ENCODE peak calls at places on chromosome 19, in eight cellular contexts. C, N, W, J, S, Z, I and X are unnamed samples.

GRCh38 chr19:1164684-1165531 is 9.2 kb downstream of the SBNO2 start:
- DNase-seq in J (no peak), C (no peak), S (no peak), Z (no peak), N (no peak), I (no peak), W (no peak), X (no peak)

GRCh38 chr19:50268046-50268445 is 61.1 kb downstream of the KCNC3 start:
- DNase-seq in C (no peak), I (no peak), W (no peak), J (no peak), N (no peak), Z (no peak), S (no peak), X (no peak)

GRCh38 chr19:14434543-14435319 is 1.6 kb downstream of the PKN1 start:
- DNase-seq in W (no peak), N (peak; percentile 77), C (no peak), I (peak; percentile 79), S (peak; percentile 86), Z (peak; percentile 72), J (peak; percentile 72), X (no peak)

GRCh38 chr19:34120846-34121639 is 51.3 kb upstream of the LSM14A start:
- DNase-seq in Z (peak; percentile 30), W (peak; percentile 63), S (peak; percentile 48), C (no peak), N (peak; percentile 34), J (peak; percentile 52), I (peak; percentile 65), X (peak; percentile 43)

GRCh38 chr19:14614099-14614412 is 31.2 kb downstream of the CLEC17A start:
- DNase-seq in Z (no peak), W (no peak), S (no peak), N (no peak), I (no peak), J (no peak), C (no peak), X (no peak)

GRCh38 chr19:13466697-13467096 is 39.6 kb downstream of the CACNA1A start:
- DNase-seq in S (no peak), I (no peak), C (no peak), N (no peak), J (no peak), Z (no peak), W (no peak), X (no peak)

GRCh38 chr19:44807162-44807561 is 1.7 kb upstream of the BCAM start:
- DNase-seq in N (no peak), J (no peak), I (no peak), S (peak; percentile 82), C (no peak), Z (peak; percentile 90), W (no peak), X (no peak)

GRCh38 chr19:29194658-29195057 is 18.3 kb downstream of the UQCRFS1 start:
- DNase-seq in N (no peak), C (no peak), I (no peak), J (no peak), S (no peak), W (no peak), Z (no peak), X (no peak)

GRCh38 chr19:13621413-13621812 is 115.1 kb upstream of the CACNA1A start:
- DNase-seq in I (no peak), J (peak; percentile 96), W (peak; percentile 89), C (no peak), N (peak; percentile 96), S (no peak), Z (no peak), X (peak; percentile 75)

GRCh38 chr19:35073516-35073915 is 32.0 kb downstream of the HPN start:
- DNase-seq in S (no peak), N (no peak), C (no peak), I (no peak), W (no peak), J (no peak), Z (no peak), X (no peak)

GRCh38 chr19:46603195-46603637 is 2.1 kb downstream of the CALM3 start:
- DNase-seq in C (no peak), W (peak; percentile 38), I (peak; percentile 40), Z (peak; percentile 85), N (no peak), S (peak; percentile 83), J (no peak), X (no peak)

GRCh38 chr19:47430041-47430802 is 10.9 kb upstream of the MEIS3 start:
- DNase-seq in W (peak; percentile 71), Z (no peak), N (peak; percentile 60), C (no peak), S (peak; percentile 80), J (peak; percentile 27), I (no peak), X (no peak)

GRCh38 chr19:30315159-30315558 is 57.0 kb upstream of the ZNF536 start:
- DNase-seq in W (no peak), Z (no peak), J (no peak), C (no peak), N (no peak), S (no peak), I (no peak), X (no peak)

GRCh38 chr19:15332311-15332996 is at the start of gene BRD4:
- DNase-seq in J (peak; percentile 42), Z (no peak), C (peak; percentile 74), W (peak; percentile 64), N (peak; percentile 54), I (peak; percentile 95), S (peak; percentile 90), X (no peak)

GRCh38 chr19:1811472-1811894 is 593 bp downstream of the ATP8B3 start:
- DNase-seq in C (no peak), J (peak; percentile 67), W (peak; percentile 41), Z (peak; percentile 59), I (peak; percentile 66), N (peak; percentile 61), S (peak; percentile 87), X (peak; percentile 90)

GRCh38 chr19:33438016-33438671 is 64.6 kb downstream of the CEBPG start:
- DNase-seq in C (no peak), I (peak; percentile 89), W (no peak), N (peak; percentile 22), S (no peak), Z (no peak), J (peak; percentile 10), X (no peak)

GRCh38 chr19:33403221-33403972 is 29.9 kb downstream of the CEBPG start:
- DNase-seq in J (no peak), W (no peak), C (no peak), Z (peak; percentile 98), N (no peak), S (peak; percentile 90), I (peak; percentile 29), X (no peak)

GRCh38 chr19:57688011-57688763 is 6.4 kb downstream of the ZNF551 start:
- DNase-seq in C (no peak), W (peak; percentile 37), I (no peak), N (no peak), Z (no peak), J (no peak), S (no peak), X (no peak)

GRCh38 chr19:11023016-11023415 is 62.2 kb downstream of the SMARCA4 start:
- DNase-seq in C (no peak), Z (no peak), N (no peak), J (no peak), W (no peak), I (no peak), S (no peak), X (no peak)
- H3K36me3 ChIP-seq in C (peaks cover 98% of the 10 kb centered on the region), Z (peaks cover 84% of the 10 kb centered on the region), N (peaks cover 51% of the 10 kb centered on the region), J (peaks cover 92% of the 10 kb centered on the region), W (peaks cover 42% of the 10 kb centered on the region), I (peaks cover 9% of the 10 kb centered on the region), S (no peaks in the 10 kb centered on the region), X (peaks cover 60% of the 10 kb centered on the region)

GRCh38 chr19:40610396-40611064 is 9.4 kb downstream of the LTBP4 start:
- DNase-seq in J (no peak), W (no peak), S (no peak), Z (no peak), C (no peak), I (peak; percentile 90), N (no peak), X (no peak)

GRCh38 chr19:40609561-40610395 is 8.6 kb downstream of the LTBP4 start:
- DNase-seq in W (peak; percentile 95), S (peak; percentile 87), I (peak; percentile 99), C (peak; percentile 80), Z (peak; percentile 44), N (peak; percentile 71), J (no peak), X (peak; percentile 88)

GRCh38 chr19:40611900-40612698 is 10.9 kb downstream of the LTBP4 start:
- DNase-seq in W (no peak), I (no peak), N (no peak), J (no peak), S (no peak), Z (no peak), C (no peak), X (no peak)

GRCh38 chr19:40612831-40613668 is 11.9 kb downstream of the LTBP4 start:
- DNase-seq in W (peak; percentile 81), Z (no peak), I (peak; percentile 71), C (no peak), N (peak; percentile 41), S (peak; percentile 72), J (no peak), X (no peak)

DNA sequence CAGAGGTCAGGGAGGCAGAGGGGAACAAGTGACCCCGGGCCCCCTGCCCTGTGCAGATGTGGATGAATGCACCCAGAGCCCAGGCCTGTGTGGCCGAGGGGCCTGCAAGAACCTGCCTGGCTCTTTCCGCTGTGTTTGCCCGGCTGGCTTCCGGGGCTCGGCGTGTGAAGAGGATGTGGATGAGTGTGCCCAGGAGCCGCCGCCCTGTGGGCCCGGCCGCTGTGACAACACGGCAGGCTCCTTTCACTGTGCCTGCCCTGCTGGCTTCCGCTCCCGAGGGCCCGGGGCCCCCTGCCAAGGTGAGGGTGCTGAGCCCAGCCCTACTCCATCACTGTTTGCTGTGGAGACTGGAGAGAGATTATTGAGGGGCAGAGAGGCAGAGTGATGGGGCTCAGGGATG is 9.9 kb downstream of the LTBP4 start:
- DNase-seq in W (no peak), Z (no peak), J (no peak), I (no peak), S (no peak), N (no peak), C (no peak), X (no peak)
- H3K4me2 ChIP-seq in W (no peak overlapping the region), Z (no peak overlapping the region), J (no peak overlapping the region), I (peak overlapping the region; percentile 93), S (no peak overlapping the region), N (no peak overlapping the region), C (no peak overlapping the region), X (peak overlapping the region; percentile 95)

GRCh38 chr19:51944798-51945552 is 17.7 kb downstream of the ZNF613 start:
- DNase-seq in Z (no peak), S (no peak), I (no peak), C (no peak), W (peak; percentile 44), N (no peak), J (no peak), X (no peak)
- H3K36me3 ChIP-seq in Z (peaks cover 56% of the 10 kb centered on the region), S (peaks cover 44% of the 10 kb centered on the region), I (peaks cover 59% of the 10 kb centered on the region), C (peaks cover 69% of the 10 kb centered on the region), W (peaks cover 25% of the 10 kb centered on the region), N (peaks cover 3% of the 10 kb centered on the region), J (peaks cover 41% of the 10 kb centered on the region), X (peaks cover 19% of the 10 kb centered on the region)

GRCh38 chr19:54587026-54587425 is 6.4 kb upstream of the LILRA1 start:
- DNase-seq in C (no peak), N (no peak), J (no peak), W (no peak), I (no peak), S (no peak), Z (no peak), X (no peak)

DNA sequence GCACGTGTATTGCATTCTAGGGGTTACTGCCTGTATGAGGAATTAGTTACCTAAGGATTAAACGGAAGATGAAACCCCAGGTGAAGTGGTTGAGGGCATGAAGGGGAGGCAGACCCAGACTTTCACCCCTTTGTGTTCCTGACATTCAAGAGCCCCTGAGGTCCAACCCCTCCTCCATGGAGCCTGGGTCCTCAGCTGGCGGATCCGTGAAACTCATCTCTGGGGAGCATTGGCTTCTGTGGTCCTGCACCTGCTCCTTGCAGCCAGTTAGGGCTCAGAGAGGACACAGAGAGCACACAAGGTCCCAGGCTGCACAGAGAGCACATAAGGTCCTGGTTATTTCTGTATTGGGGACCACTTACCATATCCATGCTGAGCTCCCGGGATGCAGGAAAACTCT is 7.0 kb upstream of the LILRA1 start:
- DNase-seq in Z (no peak), I (no peak), S (no peak), W (no peak), N (no peak), C (no peak), J (no peak), X (no peak)
- H3K4me2 ChIP-seq in Z (no peak overlapping the region), I (no peak overlapping the region), S (no peak overlapping the region), W (no peak overlapping the region), N (no peak overlapping the region), C (no peak overlapping the region), J (no peak overlapping the region), X (no peak overlapping the region)